ENCODE peak calls at places on chromosomes 13 and 19, in seven cellular contexts. M is ovary, X is Caco-2, I is heart right ventricle, S is GM06990, N is SJSA1, U is foreskin fibroblast. J is an unnamed sample.

GRCh38 chr13:77386880-77387606 is 60.1 kb upstream of the MYCBP2 start:
- DNase-seq in M (no peak), X (no peak), I (no peak), S (peak; percentile 10), N (no peak), U (peak; percentile 50), J (no peak)

GRCh38 chr19:4130635-4131438 is 6.9 kb upstream of the MAP2K2 start:
- DNase-seq in M (no peak), X (peak; percentile 67), I (no peak), S (no peak), N (no peak), U (peak; percentile 70), J (peak; percentile 93)

GRCh38 chr19:10289167-10289835 is 451 bp upstream of the ICAM5 start:
- DNase-seq in M (no peak), X (peak; percentile 78), I (no peak), S (peak; percentile 86), N (no peak), U (peak; percentile 81), J (peak; percentile 53)

GRCh38 chr19:35226748-35227147 is 1.8 kb downstream of the FAM187B start:
- DNase-seq in M (no peak), X (no peak), I (no peak), S (no peak), N (no peak), U (no peak), J (no peak)

GRCh38 chr19:50658438-50659317 is 9.4 kb downstream of the C19orf81 start:
- DNase-seq in M (peak; percentile 30), X (no peak), I (peak; percentile 53), S (peak; percentile 61), N (no peak), U (peak; percentile 63), J (no peak)

GRCh38 chr19:35260694-35261304 is 8.0 kb upstream of the USF2 start:
- DNase-seq in M (no peak), X (peak; percentile 24), I (no peak), S (no peak), N (peak; percentile 28), U (no peak), J (no peak)

GRCh38 chr13:44276061-44276460 is 97.6 kb upstream of the SERP2 start:
- DNase-seq in M (no peak), X (no peak), I (no peak), S (no peak), N (no peak), U (no peak), J (no peak)

GRCh38 chr13:101455863-101456262 is 3.4 kb downstream of the ITGBL1 start:
- DNase-seq in M (no peak), X (no peak), I (no peak), S (no peak), N (peak; percentile 61), U (peak; percentile 87), J (no peak)

GRCh38 chr19:16435238-16435911 is 36.4 kb downstream of the EPS15L1 start:
- DNase-seq in M (peak; percentile 78), X (no peak), I (peak; percentile 55), S (no peak), N (peak; percentile 96), U (peak; percentile 90), J (no peak)

GRCh38 chr13:25462301-25463125 is 90.7 kb downstream of the ATP8A2 start:
- DNase-seq in M (no peak), X (no peak), I (no peak), S (no peak), N (no peak), U (no peak), J (no peak)

GRCh38 chr13:112781881-112782361 is 92.1 kb downstream of the ATP11A start:
- DNase-seq in M (no peak), X (no peak), I (peak; percentile 74), S (no peak), N (peak; percentile 12), U (no peak), J (no peak)

GRCh38 chr19:18284710-18285430 is 3.4 kb upstream of the JUND start:
- DNase-seq in M (no peak), X (no peak), I (no peak), S (no peak), N (no peak), U (no peak), J (no peak)
- H3K4me3 ChIP-seq in M (no peak overlapping the region), X (no peak overlapping the region), I (no peak overlapping the region), S (no peak overlapping the region), N (no peak overlapping the region), U (no peak overlapping the region), J (peak overlapping the region; percentile 56)

GRCh38 chr19:55161571-55162322 is 4.2 kb upstream of the TNNI3 start:
- DNase-seq in M (no peak), X (no peak), I (no peak), S (no peak), N (no peak), U (no peak), J (no peak)

GRCh38 chr19:55171440-55171839 is 5.0 kb upstream of the DNAAF3 start:
- DNase-seq in M (no peak), X (no peak), I (no peak), S (no peak), N (no peak), U (no peak), J (no peak)

GRCh38 chr19:55165952-55166529 is 372 bp downstream of the DNAAF3 start:
- DNase-seq in M (peak; percentile 34), X (peak; percentile 87), I (peak; percentile 70), S (peak; percentile 75), N (peak; percentile 82), U (peak; percentile 74), J (peak; percentile 85)

GRCh38 chr19:55169136-55169535 is 2.7 kb upstream of the DNAAF3 start:
- DNase-seq in M (no peak), X (no peak), I (no peak), S (no peak), N (no peak), U (no peak), J (no peak)

GRCh38 chr19:55166530-55167268 is at the start of gene DNAAF3:
- DNase-seq in M (peak; percentile 78), X (peak; percentile 99), I (peak; percentile 94), S (peak; percentile 89), N (peak; percentile 97), U (peak; percentile 96), J (peak; percentile 97)
- H3K4me3 ChIP-seq in M (peak within 1 kb of the TSS; percentile 29), X (peak within 1 kb of the TSS; percentile 73), I (peak within 1 kb of the TSS; percentile 50), S (peak within 1 kb of the TSS; percentile 51), N (peak within 1 kb of the TSS; percentile 29), U (peak within 1 kb of the TSS; percentile 65), J (peak within 1 kb of the TSS; percentile 50)

GRCh38 chr19:40286235-40286530 is 1.0 kb upstream of the AKT2 start:
- DNase-seq in M (no peak), X (no peak), I (no peak), S (no peak), N (no peak), U (no peak), J (no peak)
- H3K4me3 ChIP-seq in M (peak overlapping the region; percentile 45), X (no peak overlapping the region), I (peak overlapping the region; percentile 99), S (no peak overlapping the region), N (no peak overlapping the region), U (peak overlapping the region; percentile 18), J (no peak overlapping the region)

DNA sequence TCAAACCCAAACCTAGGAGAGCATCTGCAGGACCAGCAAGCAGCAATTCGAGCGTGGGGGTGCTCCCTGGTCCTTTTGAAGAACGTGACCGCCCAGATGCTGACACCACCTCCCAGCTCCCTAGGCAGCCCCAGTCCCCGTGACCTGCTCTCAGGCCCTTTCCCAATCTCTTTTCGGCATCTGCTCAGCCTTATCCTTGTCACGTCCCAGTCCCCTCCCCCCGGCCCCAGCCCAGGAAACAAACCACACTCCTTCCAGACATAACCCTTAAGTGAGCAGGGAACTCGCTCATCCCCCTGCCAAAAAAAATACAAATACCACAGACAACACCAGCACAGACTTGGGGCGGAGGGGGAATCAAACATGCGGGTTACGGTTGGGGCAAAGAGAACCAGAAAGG is 3.3 kb downstream of the MLLT1 start:
- DNase-seq in M (peak; percentile 37), X (no peak), I (no peak), S (no peak), N (no peak), U (peak; percentile 88), J (no peak)
- H3K4me3 ChIP-seq in M (no peak overlapping the region), X (no peak overlapping the region), I (no peak overlapping the region), S (no peak overlapping the region), N (no peak overlapping the region), U (peak overlapping the region; percentile 82), J (no peak overlapping the region)